ENCODE peak calls at places on chromosomes 12 and 14, in six cellular contexts. C is activated naive CD4-positive, alpha-beta T cell treated with anti-CD3 and anti-CD28 coated beads, Interleukin-2, amount 50 U/mL, for 16 hours; W is kidney; N is A549; U is transverse colon; Z is NCI-H2081. X is an unnamed sample.

GRCh38 chr14:91509083-91509877 is 830 bp downstream of the PPP4R3A start:
- DNase-seq in W (peak; percentile 87), U (peak; percentile 38), C (peak; percentile 49), N (peak; percentile 25), Z (peak; percentile 36), X (no peak)

GRCh38 chr14:30389901-30390394 is 169.0 kb upstream of the G2E3 start:
- DNase-seq in U (no peak), W (no peak), N (no peak), Z (no peak), C (no peak), X (no peak)

GRCh38 chr12:11433664-11434063 is 38.3 kb upstream of the PRB2 start:
- DNase-seq in W (no peak), N (no peak), C (no peak), U (no peak), Z (no peak), X (no peak)

GRCh38 chr12:31868980-31869379 is 90.2 kb upstream of the RESF1 start:
- DNase-seq in Z (peak; percentile 79), W (no peak), U (no peak), N (peak; percentile 46), C (no peak), X (no peak)

GRCh38 chr12:18151036-18151435 is 61.0 kb upstream of the RERGL start:
- DNase-seq in W (no peak), Z (no peak), C (no peak), N (no peak), U (no peak), X (no peak)

GRCh38 chr12:32281098-32281497 is 118.3 kb upstream of the FGD4 start:
- DNase-seq in U (no peak), Z (no peak), W (no peak), N (no peak), C (no peak), X (no peak)

GRCh38 chr12:23555808-23556207 is 393.7 kb downstream of the SOX5 start:
- DNase-seq in U (no peak), C (no peak), W (no peak), Z (peak; percentile 22), N (no peak), X (no peak)

GRCh38 chr12:53200458-53201169 is 6.4 kb downstream of the ITGB7 start:
- DNase-seq in Z (no peak), W (no peak), N (no peak), U (no peak), C (peak; percentile 46), X (no peak)

GRCh38 chr14:56490379-56490778 is 89.2 kb upstream of the TMEM260 start:
- DNase-seq in W (no peak), N (peak; percentile 40), C (no peak), U (no peak), Z (peak; percentile 69), X (no peak)

GRCh38 chr12:104935892-104936291 is 22.2 kb downstream of the SLC41A2 start:
- DNase-seq in C (no peak), W (no peak), N (no peak), Z (no peak), U (no peak), X (no peak)

GRCh38 chr12:47903927-47904646 is 707 bp downstream of the VDR start:
- DNase-seq in N (peak; percentile 25), W (peak; percentile 84), Z (no peak), U (peak; percentile 73), C (peak; percentile 70), X (peak; percentile 38)

GRCh38 chr12:112684742-112685141 is 106.8 kb upstream of the RPH3A start:
- DNase-seq in Z (no peak), C (no peak), N (peak; percentile 32), U (no peak), W (no peak), X (no peak)

GRCh38 chr14:56004807-56005579 is 113.2 kb upstream of the PELI2 start:
- DNase-seq in U (peak; percentile 69), Z (peak; percentile 13), C (peak; percentile 19), N (peak; percentile 69), W (no peak), X (peak; percentile 31)

GRCh38 chr12:29200586-29200985 is 51.5 kb downstream of the FAR2 start:
- DNase-seq in N (no peak), C (no peak), U (no peak), Z (peak; percentile 65), W (no peak), X (no peak)

GRCh38 chr12:9127484-9127883 is 11.8 kb upstream of the A2M start:
- DNase-seq in Z (no peak), C (no peak), N (no peak), U (no peak), W (peak; percentile 55), X (no peak)

GRCh38 chr12:8065991-8066594 is at the start of gene C3AR1:
- DNase-seq in U (peak; percentile 44), C (no peak), W (no peak), Z (no peak), N (no peak), X (peak; percentile 66)

GRCh38 chr14:26606729-26607128 is 8.9 kb upstream of the NOVA1 start:
- DNase-seq in W (no peak), U (no peak), Z (no peak), C (no peak), N (no peak), X (no peak)

GRCh38 chr14:34742509-34743115 is 28.2 kb upstream of the CFL2 start:
- DNase-seq in U (no peak), C (no peak), W (no peak), Z (no peak), N (no peak), X (no peak)

GRCh38 chr12:110531741-110532333 is 29.7 kb downstream of the RAD9B start:
- DNase-seq in Z (no peak), C (no peak), W (no peak), U (no peak), N (no peak), X (peak; percentile 57)

GRCh38 chr14:74135386-74135785 is 50.6 kb downstream of the LIN52 start:
- DNase-seq in C (no peak), W (no peak), U (no peak), Z (no peak), N (no peak), X (no peak)

GRCh38 chr12:52310622-52311281 is 10.4 kb downstream of the KRT83 start:
- DNase-seq in N (peak; percentile 26), C (no peak), Z (no peak), W (no peak), U (no peak), X (no peak)

GRCh38 chr14:59228416-59228815 is 39.9 kb downstream of the DAAM1 start:
- DNase-seq in U (no peak), N (no peak), Z (no peak), C (no peak), W (no peak), X (no peak)

GRCh38 chr12:68750506-68750905 is 4.5 kb downstream of the SLC35E3 start:
- DNase-seq in U (no peak), C (no peak), Z (no peak), W (no peak), N (no peak), X (peak; percentile 46)

GRCh38 chr14:75315143-75315542 is 36.5 kb downstream of the FOS start:
- DNase-seq in Z (peak; percentile 83), W (no peak), C (no peak), U (peak; percentile 43), N (no peak), X (no peak)

GRCh38 chr12:22722081-22722480 is 97.1 kb downstream of the ETNK1 start:
- DNase-seq in C (no peak), W (no peak), N (no peak), Z (no peak), U (no peak), X (peak; percentile 99)

GRCh38 chr12:95096852-95097251 is 23.4 kb upstream of the NR2C1 start:
- DNase-seq in N (peak; percentile 51), U (no peak), W (no peak), C (no peak), Z (peak; percentile 74), X (no peak)

GRCh38 chr12:21894792-21895392 is 46.3 kb downstream of the ABCC9 start:
- DNase-seq in W (no peak), N (no peak), C (no peak), U (no peak), Z (no peak), X (no peak)

GRCh38 chr12:48542300-48542928 is 17.0 kb downstream of the OR8S1 start:
- DNase-seq in C (peak; percentile 60), Z (no peak), U (peak; percentile 53), W (no peak), N (peak; percentile 59), X (peak; percentile 11)

GRCh38 chr14:100387450-100387849 is 64.3 kb downstream of the SLC25A47 start:
- DNase-seq in C (no peak), Z (no peak), N (no peak), W (no peak), U (no peak), X (no peak)

GRCh38 chr14:82710257-82710841 is 1176.7 kb upstream of the SEL1L start:
- DNase-seq in Z (peak; percentile 75), W (no peak), C (no peak), N (peak; percentile 58), U (peak; percentile 30), X (peak; percentile 25)

GRCh38 chr12:95201056-95201670 is 16.1 kb downstream of the FGD6 start:
- DNase-seq in C (no peak), U (no peak), W (no peak), Z (no peak), N (peak; percentile 89), X (no peak)

GRCh38 chr12:93762059-93762719 is 85.0 kb downstream of the CRADD start:
- DNase-seq in W (no peak), Z (no peak), N (no peak), C (no peak), U (no peak), X (peak; percentile 89)

X was measured in foreskin melanocyte.